ENCODE peak calls at places on chromosomes 5 and 9, in eight cellular contexts. Z is psoas muscle; O is T-helper 17 cell; H is naive thymus-derived CD8-positive, alpha-beta T cell; M is Peyer's patch; S is NCI-H460; F is activated CD8-positive, alpha-beta memory T cell treated with anti-CD3 and anti-CD28 coated beads for 24 hours; K is stimulated activated effector memory CD8-positive, alpha-beta T cell treated with anti-CD3 and anti-CD28 coated beads, Interleukin-12 subunit alpha, Interleukin-12 subunit beta, amount 100 ng/mL, for 72 hours. W is an unnamed sample.

GRCh38 chr5:108074626-108075025 is 307.3 kb downstream of the FBXL17 start:
- DNase-seq in Z (no peak), O (no peak), H (no peak), M (no peak), S (no peak), F (no peak), K (no peak), W (no peak)

GRCh38 chr9:86614871-86615849 is 260.9 kb upstream of the TUT7 start:
- DNase-seq in Z (no peak), O (no peak), H (no peak), M (no peak), S (no peak), F (no peak), K (no peak), W (no peak)

GRCh38 chr5:35789732-35790461 is 66.8 kb upstream of the IL7R start:
- DNase-seq in Z (no peak), O (no peak), H (no peak), M (no peak), S (no peak), F (no peak), K (no peak), W (no peak)

GRCh38 chr5:73487815-73488214 is 10.4 kb upstream of the BTF3 start:
- DNase-seq in Z (no peak), O (no peak), H (no peak), M (no peak), S (no peak), F (no peak), K (no peak), W (no peak)

GRCh38 chr5:74328221-74328630 is 312.3 kb downstream of the ENC1 start:
- DNase-seq in Z (no peak), O (no peak), H (no peak), M (no peak), S (no peak), F (no peak), K (no peak), W (peak)

GRCh38 chr5:1516615-1517601 is 6.9 kb downstream of the LPCAT1 start:
- DNase-seq in Z (peak), O (no peak), H (no peak), M (peak), S (no peak), F (peak), K (no peak), W (no peak)

GRCh38 chr9:90894956-90895687 is 93.5 kb downstream of the SYK start:
- DNase-seq in Z (no peak), O (no peak), H (no peak), M (no peak), S (peak), F (no peak), K (no peak), W (no peak)

GRCh38 chr9:76654575-76654974 is 109.7 kb upstream of the PCA3 start:
- DNase-seq in Z (no peak), O (no peak), H (no peak), M (no peak), S (no peak), F (no peak), K (no peak), W (no peak)

GRCh38 chr9:94799578-94800264 is 73.2 kb downstream of the AOPEP start:
- DNase-seq in Z (no peak), O (no peak), H (no peak), M (no peak), S (no peak), F (no peak), K (no peak), W (peak)

GRCh38 chr9:137141050-137141810 is 2.3 kb downstream of the GRIN1 start:
- DNase-seq in Z (no peak), O (no peak), H (no peak), M (no peak), S (no peak), F (no peak), K (no peak), W (no peak)

GRCh38 chr5:65480306-65480865 is 1.3 kb downstream of the ADAMTS6 start:
- DNase-seq in Z (peak), O (no peak), H (peak), M (peak), S (peak), F (no peak), K (no peak), W (peak)

GRCh38 chr9:134839441-134840125 is 41.0 kb upstream of the FCN2 start:
- DNase-seq in Z (no peak), O (no peak), H (no peak), M (no peak), S (no peak), F (no peak), K (no peak), W (no peak)

GRCh38 chr5:59813761-59814562 is 79.6 kb downstream of the PDE4D start:
- DNase-seq in Z (no peak), O (no peak), H (no peak), M (no peak), S (peak), F (no peak), K (no peak), W (peak)

GRCh38 chr5:19862711-19863110 is 125.3 kb downstream of the CDH18 start:
- DNase-seq in Z (no peak), O (no peak), H (no peak), M (no peak), S (no peak), F (no peak), K (no peak), W (no peak)

GRCh38 chr5:74408150-74409043 is 232.1 kb downstream of the ENC1 start:
- DNase-seq in Z (no peak), O (no peak), H (no peak), M (no peak), S (no peak), F (no peak), K (no peak), W (peak)

GRCh38 chr9:120441446-120442279 is 138.3 kb downstream of the CDK5RAP2 start:
- DNase-seq in Z (no peak), O (no peak), H (no peak), M (no peak), S (no peak), F (no peak), K (no peak), W (no peak)

GRCh38 chr9:126700296-126700695 is 86.6 kb downstream of the LMX1B start:
- DNase-seq in Z (no peak), O (no peak), H (no peak), M (no peak), S (no peak), F (no peak), K (no peak), W (no peak)

GRCh38 chr9:121369595-121370265 is at the start of gene STOM:
- DNase-seq in Z (peak), O (peak), H (peak), M (peak), S (peak), F (no peak), K (no peak), W (no peak)

GRCh38 chr9:137136261-137136925 is 2.6 kb upstream of the GRIN1 start:
- DNase-seq in Z (no peak), O (no peak), H (no peak), M (no peak), S (no peak), F (no peak), K (no peak), W (no peak)

GRCh38 chr5:60945760-60946253 is 802 bp downstream of the NDUFAF2 start:
- DNase-seq in Z (peak), O (no peak), H (peak), M (peak), S (no peak), F (no peak), K (no peak), W (peak)

GRCh38 chr9:3954950-3955670 is 344.8 kb downstream of the GLIS3 start:
- DNase-seq in Z (no peak), O (no peak), H (no peak), M (no peak), S (no peak), F (no peak), K (no peak), W (no peak)

GRCh38 chr5:14706615-14707021 is 42.1 kb downstream of the OTULIN start:
- DNase-seq in Z (no peak), O (no peak), H (peak), M (no peak), S (no peak), F (peak), K (no peak), W (no peak)

GRCh38 chr9:9917400-9917799 is 695.4 kb downstream of the PTPRD start:
- DNase-seq in Z (no peak), O (no peak), H (no peak), M (no peak), S (no peak), F (no peak), K (no peak), W (no peak)

W was measured in LoVo.